ENCODE peak calls at places on chromosomes 1 and 21, in ten cellular contexts. J is mucosa of gallbladder; C is substantia nigra; X is NCI-H1105 treated with DMSO at 0.1 percent for 48 hours; T is stimulated activated CD4-positive, alpha-beta T cell treated with anti-CD3 and anti-CD28 coated beads, Interleukin-12 subunit alpha, Interleukin-12 subunit beta, amount 100 ng/mL, for 4 hours; U is NCI-H1092; Y is putamen; W is nephron progenitor cell; S is C1 segment of cervical spinal cord; M is RKO. O is an unnamed sample.

GRCh38 chr1:177650947-177651346 is 318.9 kb downstream of the SEC16B start:
- DNase-seq in J (no peak), C (no peak), X (no peak), T (no peak), U (no peak), Y (no peak), W (no peak), S (no peak), M (no peak), O (no peak)

GRCh38 chr21:31781737-31782136 is 49.8 kb upstream of the SCAF4 start:
- DNase-seq in J (peak), C (peak), X (peak), T (no peak), U (no peak), Y (no peak), W (no peak), S (no peak), M (peak), O (peak)

GRCh38 chr1:209965996-209966395 is 28.0 kb downstream of the SYT14 start:
- DNase-seq in J (no peak), C (no peak), X (no peak), T (no peak), U (no peak), Y (no peak), W (no peak), S (no peak), M (no peak), O (no peak)

GRCh38 chr1:181044449-181044966 is 10.7 kb downstream of the MR1 start:
- DNase-seq in J (no peak), C (no peak), X (no peak), T (peak), U (no peak), Y (no peak), W (no peak), S (no peak), M (no peak), O (peak)

GRCh38 chr1:116453906-116454305 is 80.9 kb downstream of the ATP1A1 start:
- DNase-seq in J (no peak), C (no peak), X (no peak), T (no peak), U (no peak), Y (no peak), W (no peak), S (no peak), M (no peak), O (no peak)

GRCh38 chr1:8631163-8631562 is 186.3 kb downstream of the RERE start:
- DNase-seq in J (no peak), C (no peak), X (no peak), T (no peak), U (no peak), Y (no peak), W (no peak), S (no peak), M (no peak), O (no peak)

GRCh38 chr1:205313681-205314308 is 7.8 kb downstream of the NUAK2 start:
- DNase-seq in J (peak), C (no peak), X (no peak), T (no peak), U (peak), Y (peak), W (peak), S (peak), M (no peak), O (no peak)

GRCh38 chr1:176643536-176643935 is 180.6 kb downstream of the PAPPA2 start:
- DNase-seq in J (no peak), C (no peak), X (no peak), T (no peak), U (no peak), Y (no peak), W (no peak), S (no peak), M (no peak), O (peak)

GRCh38 chr1:95323117-95323516 is 89.1 kb downstream of the RWDD3 start:
- DNase-seq in J (no peak), C (no peak), X (no peak), T (no peak), U (no peak), Y (peak), W (no peak), S (no peak), M (peak), O (peak)

GRCh38 chr1:239361403-239361802 is 25.0 kb upstream of the CHRM3 start:
- DNase-seq in J (no peak), C (no peak), X (no peak), T (no peak), U (no peak), Y (peak), W (no peak), S (no peak), M (peak), O (peak)

GRCh38 chr1:37056201-37056764 is 22.0 kb upstream of the GRIK3 start:
- DNase-seq in J (no peak), C (no peak), X (peak), T (no peak), U (peak), Y (no peak), W (no peak), S (peak), M (no peak), O (no peak)

GRCh38 chr1:197200468-197200899 is 54.0 kb upstream of the ASPM start:
- DNase-seq in J (no peak), C (no peak), X (peak), T (no peak), U (no peak), Y (peak), W (peak), S (no peak), M (peak), O (peak)

GRCh38 chr1:66331641-66332523 is 202.1 kb upstream of the SGIP1 start:
- DNase-seq in J (peak), C (peak), X (no peak), T (peak), U (no peak), Y (no peak), W (peak), S (peak), M (peak), O (peak)

GRCh38 chr1:183920651-183921050 is 115.7 kb downstream of the RGL1 start:
- DNase-seq in J (no peak), C (peak), X (no peak), T (no peak), U (no peak), Y (peak), W (no peak), S (peak), M (no peak), O (no peak)

GRCh38 chr1:81706650-81707435 is 93.9 kb upstream of the ADGRL2 start:
- DNase-seq in J (no peak), C (no peak), X (no peak), T (no peak), U (no peak), Y (no peak), W (no peak), S (no peak), M (peak), O (peak)

GRCh38 chr21:46210378-46211136 is 18.0 kb downstream of the LSS start:
- DNase-seq in J (no peak), C (no peak), X (no peak), T (no peak), U (no peak), Y (no peak), W (no peak), S (no peak), M (no peak), O (no peak)

GRCh38 chr1:157968503-157968902 is 24.9 kb upstream of the KIRREL1 start:
- DNase-seq in J (peak), C (no peak), X (no peak), T (no peak), U (no peak), Y (no peak), W (no peak), S (no peak), M (no peak), O (peak)

GRCh38 chr21:44956356-44957046 is 16.7 kb downstream of the SLX9 start:
- DNase-seq in J (no peak), C (no peak), X (no peak), T (no peak), U (no peak), Y (no peak), W (no peak), S (no peak), M (no peak), O (no peak)

GRCh38 chr1:158003409-158003805 is 10.0 kb downstream of the KIRREL1 start:
- DNase-seq in J (no peak), C (no peak), X (no peak), T (no peak), U (no peak), Y (no peak), W (no peak), S (no peak), M (no peak), O (no peak)

GRCh38 chr1:206509612-206510257 is 2.4 kb downstream of the RASSF5 start:
- DNase-seq in J (no peak), C (no peak), X (no peak), T (no peak), U (no peak), Y (no peak), W (no peak), S (no peak), M (no peak), O (no peak)

GRCh38 chr1:214823311-214824117 is 220.5 kb downstream of the CENPF start:
- DNase-seq in J (no peak), C (no peak), X (no peak), T (no peak), U (no peak), Y (no peak), W (no peak), S (no peak), M (no peak), O (no peak)

GRCh38 chr1:59976194-59977074 is 49.9 kb upstream of the CYP2J2 start:
- DNase-seq in J (peak), C (peak), X (peak), T (peak), U (peak), Y (peak), W (peak), S (peak), M (peak), O (peak)

GRCh38 chr1:92486251-92487077 is at the start of gene GFI1:
- DNase-seq in J (no peak), C (no peak), X (no peak), T (peak), U (no peak), Y (no peak), W (peak), S (no peak), M (peak), O (no peak)

GRCh38 chr21:42155045-42155855 is 63.7 kb upstream of the ABCG1 start:
- DNase-seq in J (no peak), C (no peak), X (no peak), T (no peak), U (no peak), Y (no peak), W (no peak), S (no peak), M (no peak), O (no peak)

GRCh38 chr1:225474986-225475820 is 47.4 kb upstream of the LBR start:
- DNase-seq in J (peak), C (peak), X (peak), T (peak), U (peak), Y (peak), W (peak), S (peak), M (peak), O (peak)

GRCh38 chr1:232486454-232487202 is 143.3 kb downstream of the SIPA1L2 start:
- DNase-seq in J (no peak), C (no peak), X (no peak), T (no peak), U (no peak), Y (no peak), W (no peak), S (no peak), M (no peak), O (peak)

GRCh38 chr1:60963167-60963909 is 119.0 kb upstream of the NFIA start:
- DNase-seq in J (no peak), C (no peak), X (no peak), T (no peak), U (no peak), Y (no peak), W (no peak), S (peak), M (no peak), O (no peak)

GRCh38 chr1:229268505-229268904 is 2.4 kb upstream of the RAB4A start:
- DNase-seq in J (no peak), C (no peak), X (no peak), T (no peak), U (no peak), Y (no peak), W (no peak), S (no peak), M (no peak), O (no peak)

GRCh38 chr1:6260961-6261614 is at the start of gene GPR153:
- DNase-seq in J (no peak), C (no peak), X (peak), T (peak), U (no peak), Y (no peak), W (peak), S (no peak), M (peak), O (peak)

GRCh38 chr1:206658264-206658980 is 23.1 kb downstream of the DYRK3 start:
- DNase-seq in J (no peak), C (peak), X (no peak), T (peak), U (peak), Y (no peak), W (peak), S (no peak), M (no peak), O (no peak)

GRCh38 chr1:14887936-14888335 is 265.6 kb upstream of the TMEM51 start:
- DNase-seq in J (no peak), C (no peak), X (no peak), T (no peak), U (no peak), Y (no peak), W (no peak), S (no peak), M (no peak), O (no peak)

GRCh38 chr1:23100074-23100748 is 68.4 kb downstream of the LUZP1 start:
- DNase-seq in J (peak), C (no peak), X (no peak), T (no peak), U (no peak), Y (no peak), W (no peak), S (no peak), M (peak), O (peak)

GRCh38 chr1:16420719-16421118 is 16.5 kb downstream of the SPATA21 start:
- DNase-seq in J (no peak), C (no peak), X (no peak), T (peak), U (no peak), Y (no peak), W (no peak), S (no peak), M (no peak), O (no peak)

GRCh38 chr1:234154320-234155251 is 218.7 kb upstream of the COA6 start:
- DNase-seq in J (peak), C (no peak), X (peak), T (no peak), U (peak), Y (peak), W (peak), S (no peak), M (peak), O (peak)

GRCh38 chr1:30715216-30715615 is 8.2 kb downstream of the MATN1 start:
- DNase-seq in J (no peak), C (no peak), X (no peak), T (no peak), U (no peak), Y (no peak), W (no peak), S (no peak), M (no peak), O (peak)

GRCh38 chr1:84632142-84632541 is 57.9 kb upstream of the CTBS start:
- DNase-seq in J (no peak), C (no peak), X (no peak), T (no peak), U (no peak), Y (no peak), W (no peak), S (no peak), M (no peak), O (no peak)

GRCh38 chr1:100882622-100883186 is 11.9 kb downstream of the EXTL2 start:
- DNase-seq in J (no peak), C (no peak), X (no peak), T (no peak), U (no peak), Y (no peak), W (no peak), S (no peak), M (no peak), O (no peak)

GRCh38 chr1:42736571-42737200 is 3.4 kb downstream of the CLDN19 start:
- DNase-seq in J (no peak), C (no peak), X (no peak), T (no peak), U (no peak), Y (no peak), W (no peak), S (no peak), M (no peak), O (no peak)

GRCh38 chr21:34113842-34114241 is 40.5 kb downstream of the MRPS6 start:
- DNase-seq in J (no peak), C (no peak), X (no peak), T (no peak), U (no peak), Y (no peak), W (no peak), S (no peak), M (no peak), O (no peak)